ENCODE peak calls at places on chromosomes 12 and 14, in four cellular contexts. V, J, X and R are unnamed samples.

GRCh38 chr14:75046899-75047298 is 4.4 kb downstream of the MLH3 start:
- DNase-seq in V (no peak), J (no peak), X (no peak), R (no peak)

GRCh38 chr12:82942521-82942920 is 255.8 kb downstream of the TMTC2 start:
- DNase-seq in V (no peak), J (no peak), X (no peak), R (no peak)

GRCh38 chr12:27424631-27425230 is 21.8 kb upstream of the SMCO2 start:
- DNase-seq in V (peak; percentile 26), J (no peak), X (peak; percentile 13), R (peak; percentile 56)

GRCh38 chr12:55009171-55009570 is 10.6 kb upstream of the NEUROD4 start:
- DNase-seq in V (no peak), J (no peak), X (no peak), R (no peak)

GRCh38 chr12:109693653-109694224 is 19.9 kb upstream of the FAM222A start:
- DNase-seq in V (no peak), J (no peak), X (peak; percentile 33), R (no peak)

GRCh38 chr14:91996951-91997371 is 42.9 kb downstream of the TRIP11 start:
- DNase-seq in V (no peak), J (no peak), X (no peak), R (no peak)

GRCh38 chr14:105151131-105151837 is 17.3 kb downstream of the JAG2 start:
- DNase-seq in V (no peak), J (no peak), X (no peak), R (no peak)

GRCh38 chr14:87990687-87991086 is 2.3 kb downstream of the GALC start:
- DNase-seq in V (no peak), J (no peak), X (no peak), R (peak; percentile 38)

GRCh38 chr14:22570132-22570949 is 18.7 kb downstream of the DAD1 start:
- DNase-seq in V (peak; percentile 77), J (peak; percentile 79), X (peak; percentile 80), R (peak; percentile 91)

GRCh38 chr12:69569236-69569635 is 16.0 kb upstream of the CCT2 start:
- DNase-seq in V (no peak), J (no peak), X (no peak), R (no peak)

GRCh38 chr12:132771126-132771838 is 9.7 kb upstream of the ANKLE2 start:
- DNase-seq in V (no peak), J (no peak), X (no peak), R (no peak)

GRCh38 chr12:17062296-17063061 is 456.5 kb upstream of the LMO3 start:
- DNase-seq in V (no peak), J (no peak), X (no peak), R (no peak)

GRCh38 chr12:95022477-95022876 is 19.0 kb upstream of the NDUFA12 start:
- DNase-seq in V (no peak), J (no peak), X (no peak), R (no peak)

GRCh38 chr14:64934338-64934939 is 8.1 kb downstream of the GPX2 start:
- DNase-seq in V (no peak), J (no peak), X (no peak), R (no peak)

GRCh38 chr14:85867450-85867849 is 337.5 kb downstream of the FLRT2 start:
- DNase-seq in V (no peak), J (no peak), X (no peak), R (no peak)

GRCh38 chr12:94566345-94566744 is 84.0 kb downstream of the TMCC3 start:
- DNase-seq in V (no peak), J (no peak), X (no peak), R (no peak)

GRCh38 chr12:113077057-113077858 is 20.7 kb downstream of the DTX1 start:
- DNase-seq in V (no peak), J (no peak), X (no peak), R (no peak)

GRCh38 chr14:70254476-70254961 is 65.8 kb upstream of the SLC8A3 start:
- DNase-seq in V (peak; percentile 9), J (peak; percentile 86), X (peak; percentile 20), R (peak; percentile 58)

GRCh38 chr12:81668475-81668874 is 90.7 kb downstream of the PPFIA2 start:
- DNase-seq in V (no peak), J (no peak), X (no peak), R (no peak)

GRCh38 chr14:93909429-93910128 is 17.6 kb upstream of the FAM181A start:
- DNase-seq in V (no peak), J (peak; percentile 47), X (no peak), R (no peak)

DNA sequence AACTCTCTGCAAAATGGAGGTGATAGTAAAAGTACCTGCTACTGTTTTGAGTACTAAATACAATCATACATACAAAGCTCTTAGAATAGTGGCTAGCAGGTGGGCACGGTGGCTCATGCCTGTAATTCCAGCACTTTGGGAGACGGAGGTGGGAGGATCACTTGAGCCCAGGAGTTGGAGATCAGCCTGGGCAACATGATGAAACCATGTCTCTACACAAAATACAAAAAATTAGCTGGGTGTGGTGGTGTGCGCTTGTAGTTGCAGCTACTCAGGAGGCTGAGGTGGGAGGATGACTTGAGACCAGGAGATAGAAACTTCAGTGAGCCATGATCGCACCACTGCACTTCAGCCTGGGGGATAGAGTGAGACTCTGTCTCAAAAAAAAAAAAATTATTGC is 28.8 kb upstream of the APPL2 start:
- DNase-seq in V (no peak), J (no peak), X (no peak), R (no peak)
- TF ChIP-seq POLR2A in V (no peak), J (no peak), X (no peak), R (no peak)

GRCh38 chr12:6171409-6172015 is 28.7 kb upstream of the CD9 start:
- DNase-seq in V (peak; percentile 82), J (no peak), X (no peak), R (peak; percentile 48)

GRCh38 chr12:6166808-6167207 is 33.4 kb upstream of the CD9 start:
- DNase-seq in V (no peak), J (no peak), X (no peak), R (no peak)

GRCh38 chr12:6165418-6165817 is 34.8 kb upstream of the CD9 start:
- DNase-seq in V (no peak), J (no peak), X (no peak), R (no peak)

GRCh38 chr12:6169107-6169440 is 31.1 kb upstream of the CD9 start:
- DNase-seq in V (no peak), J (no peak), X (no peak), R (no peak)

DNA sequence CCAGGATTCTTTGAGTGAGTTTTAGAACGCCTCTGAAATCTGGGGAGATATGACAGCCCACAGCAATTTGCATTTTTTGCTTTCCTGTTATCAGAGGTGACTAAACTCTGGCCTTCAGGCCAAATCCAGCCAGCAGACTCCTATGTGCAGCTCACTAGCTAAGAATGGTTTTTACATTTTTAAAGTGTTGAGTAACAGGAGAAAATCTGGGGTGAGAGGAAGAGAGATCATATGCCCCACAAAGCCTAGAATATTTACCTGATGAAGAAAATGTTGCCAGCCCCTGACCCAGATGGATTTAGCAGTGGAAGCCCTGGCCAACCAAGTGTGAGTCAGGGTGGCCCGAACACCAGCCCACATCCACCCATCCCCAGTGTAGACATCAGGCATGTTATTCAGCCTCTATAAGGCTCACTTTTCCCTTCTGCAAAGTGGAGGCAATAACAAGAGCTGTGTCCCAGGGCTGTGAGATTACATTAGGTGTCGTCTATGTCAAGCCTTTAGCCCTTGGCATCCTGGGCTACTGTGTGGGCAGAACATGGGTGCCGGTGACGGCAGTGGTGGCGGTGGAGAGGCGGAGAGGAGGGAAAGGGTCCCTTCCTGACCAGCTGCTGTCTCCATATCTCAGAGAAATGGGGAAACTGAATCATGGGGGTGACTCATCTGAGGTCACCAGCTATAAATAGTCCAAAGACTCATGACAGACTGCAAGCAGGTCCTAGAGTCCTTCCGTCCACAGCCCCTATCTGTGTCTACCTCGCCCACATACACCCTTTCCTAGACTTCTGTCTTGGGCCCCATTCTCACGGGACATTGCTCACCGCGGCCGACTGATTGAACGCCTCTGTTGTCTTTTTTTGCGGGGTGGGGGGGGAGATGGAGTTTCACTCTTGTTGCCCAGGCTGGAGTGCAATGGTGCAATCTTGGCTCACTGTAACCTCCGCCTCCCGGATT is 32.6 kb upstream of the CD9 start:
- DNase-seq in V (peak; percentile 78), J (peak; percentile 44), X (no peak), R (no peak)
- TF ChIP-seq POLR2A in V (no peak), J (no peak), X (no peak), R (no peak)

DNA sequence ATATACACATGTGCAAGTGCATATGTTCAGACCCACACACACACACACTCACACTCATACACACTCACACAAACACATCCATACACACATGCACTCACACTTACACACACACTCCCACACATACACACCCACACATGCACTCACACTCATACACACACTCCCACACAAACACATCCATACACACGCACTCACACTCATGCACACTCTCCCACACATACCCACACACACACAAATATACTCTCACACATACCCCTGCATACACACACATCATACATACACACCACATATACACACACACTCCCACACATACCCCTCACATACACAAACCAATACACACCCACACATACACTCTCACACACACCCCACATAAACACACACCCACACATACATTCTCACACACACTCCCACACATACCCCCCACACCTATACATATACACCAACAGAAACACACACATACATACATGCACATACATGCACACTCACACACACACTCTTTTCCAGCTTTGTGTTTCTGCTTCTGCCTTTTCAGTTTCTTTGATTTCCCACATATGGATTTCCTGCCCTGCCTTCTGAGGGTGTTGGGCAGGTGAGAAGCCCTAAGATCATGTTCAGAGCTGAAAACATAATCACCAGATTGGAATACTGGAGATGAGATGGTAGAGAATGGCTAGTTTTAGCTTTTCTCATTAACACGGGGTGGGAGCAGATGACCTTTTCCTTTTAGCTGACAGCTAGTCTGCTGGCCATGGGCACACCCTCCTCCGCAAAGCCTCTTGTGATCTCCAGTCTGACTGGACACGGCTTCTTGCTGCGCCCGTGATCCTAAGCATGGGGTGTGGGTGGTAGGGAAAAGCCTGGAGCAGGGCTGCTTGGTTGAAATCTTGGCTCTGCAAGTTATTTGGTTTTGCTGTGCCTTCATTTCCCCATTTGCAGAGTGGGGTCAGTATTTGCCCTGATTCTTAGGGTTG is 214.0 kb downstream of the CHST11 start:
- DNase-seq in V (no peak), J (no peak), X (no peak), R (peak; percentile 70)
- TF ChIP-seq POLR2A in V (no peak), J (no peak), X (no peak), R (no peak)

DNA sequence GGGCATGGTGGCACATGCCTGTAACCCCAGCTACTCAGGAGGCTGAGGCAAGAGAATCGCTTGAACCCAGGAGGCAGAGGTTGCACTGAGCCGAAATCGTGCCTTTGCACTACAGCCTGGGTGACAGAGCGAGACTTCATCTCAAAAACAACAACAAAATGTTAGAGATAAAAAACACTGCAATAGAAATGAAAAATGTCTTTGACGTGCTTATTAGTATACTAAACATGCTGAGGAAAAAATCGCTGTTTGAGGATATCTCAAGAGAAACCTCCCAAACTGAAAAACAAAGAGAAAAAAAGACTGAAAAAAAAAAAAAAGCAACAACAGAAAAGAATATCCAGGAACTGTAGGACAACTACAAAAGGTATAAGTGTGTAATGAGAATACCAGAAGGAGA is 15.2 kb upstream of the APOLD1 start:
- DNase-seq in V (no peak), J (no peak), X (no peak), R (no peak)
- TF ChIP-seq POLR2A in V (no peak), J (no peak), X (no peak), R (no peak)